ENCODE peak calls at places on chromosomes 6 and 20, in five cellular contexts. S is hepatocyte, G is fibroblast of mammary gland, V is cardiac fibroblast, A is heart right ventricle. W is an unnamed sample.

GRCh38 chr20:55684578-55684977 is 320.7 kb downstream of the CBLN4 start:
- DNase-seq in S (no peak), G (no peak), V (no peak), A (no peak), W (no peak)

GRCh38 chr20:38286586-38287502 is 17.1 kb upstream of the BPI start:
- DNase-seq in S (no peak), G (no peak), V (no peak), A (peak), W (peak)

GRCh38 chr20:11094196-11094595 is 420.4 kb upstream of the JAG1 start:
- DNase-seq in S (no peak), G (no peak), V (no peak), A (no peak), W (no peak)

GRCh38 chr6:149334682-149335160 is 17.2 kb downstream of the TAB2 start:
- DNase-seq in S (peak), G (peak), V (peak), A (no peak), W (peak)

GRCh38 chr6:31952140-31952805 is 6.4 kb downstream of the CFB start:
- DNase-seq in S (peak), G (peak), V (peak), A (peak), W (peak)

GRCh38 chr20:48899881-48900280 is 21.6 kb upstream of the ARFGEF2 start:
- DNase-seq in S (no peak), G (no peak), V (no peak), A (no peak), W (no peak)

GRCh38 chr20:56807118-56807517 is 178.0 kb downstream of the TFAP2C start:
- DNase-seq in S (no peak), G (no peak), V (no peak), A (no peak), W (no peak)

GRCh38 chr6:79463721-79464120 is 73.5 kb downstream of the LCA5 start:
- DNase-seq in S (peak), G (no peak), V (no peak), A (no peak), W (no peak)

GRCh38 chr6:119346450-119346849 is 3.1 kb downstream of the MAN1A1 start:
- DNase-seq in S (no peak), G (no peak), V (no peak), A (no peak), W (no peak)

GRCh38 chr6:31907158-31907813 is 5.4 kb upstream of the ZBTB12 start:
- DNase-seq in S (no peak), G (peak), V (peak), A (no peak), W (peak)

GRCh38 chr6:13742961-13743735 is 31.5 kb upstream of the RANBP9 start:
- DNase-seq in S (no peak), G (no peak), V (no peak), A (no peak), W (no peak)

GRCh38 chr6:144854654-144855053 is 569.5 kb downstream of the UTRN start:
- DNase-seq in S (no peak), G (no peak), V (no peak), A (no peak), W (no peak)

GRCh38 chr20:63574829-63575720 is 1.0 kb upstream of the HELZ2 start:
- DNase-seq in S (no peak), G (peak), V (peak), A (no peak), W (no peak)

GRCh38 chr6:169890049-169890448 is 138.6 kb downstream of the ERMARD start:
- DNase-seq in S (peak), G (no peak), V (no peak), A (no peak), W (no peak)

GRCh38 chr6:168179702-168180382 is 100.8 kb upstream of the FRMD1 start:
- DNase-seq in S (no peak), G (no peak), V (no peak), A (no peak), W (no peak)

GRCh38 chr6:133184798-133185380 is 56.3 kb upstream of the EYA4 start:
- DNase-seq in S (peak), G (peak), V (peak), A (no peak), W (peak)

GRCh38 chr6:100300221-100300736 is 164.4 kb downstream of the SIM1 start:
- DNase-seq in S (peak), G (peak), V (peak), A (no peak), W (peak)

GRCh38 chr6:169141706-169142705 is 111.6 kb downstream of the THBS2 start:
- DNase-seq in S (no peak), G (peak), V (peak), A (peak), W (no peak)

GRCh38 chr6:68572525-68572924 is 62.6 kb upstream of the ADGRB3 start:
- DNase-seq in S (peak), G (peak), V (peak), A (no peak), W (peak)

GRCh38 chr6:108175176-108175591 is 9.4 kb downstream of the NR2E1 start:
- DNase-seq in S (no peak), G (no peak), V (no peak), A (no peak), W (no peak)

GRCh38 chr6:67885081-67886033 is 749.7 kb upstream of the ADGRB3 start:
- DNase-seq in S (no peak), G (no peak), V (no peak), A (no peak), W (no peak)

GRCh38 chr20:30485331-30486102 is 771.9 kb upstream of the DEFB115 start:
- DNase-seq in S (no peak), G (no peak), V (no peak), A (no peak), W (no peak)

GRCh38 chr20:36606171-36607116 is 865 bp downstream of the RAB5IF start:
- DNase-seq in S (peak), G (peak), V (peak), A (no peak), W (no peak)

GRCh38 chr20:23606652-23607049 is 934 bp upstream of the CST9 start:
- DNase-seq in S (peak), G (peak), V (peak), A (peak), W (peak)

GRCh38 chr20:62282877-62283503 is 19.8 kb upstream of the ADRM1 start:
- DNase-seq in S (no peak), G (no peak), V (no peak), A (peak), W (no peak)

GRCh38 chr20:37453288-37453687 is 67.8 kb upstream of the NNAT start:
- DNase-seq in S (no peak), G (no peak), V (no peak), A (no peak), W (no peak)

GRCh38 chr6:137867685-137868509 is 838 bp downstream of the TNFAIP3 start:
- DNase-seq in S (no peak), G (no peak), V (peak), A (peak), W (no peak)

GRCh38 chr6:117352466-117353081 is 73.2 kb downstream of the ROS1 start:
- DNase-seq in S (peak), G (peak), V (peak), A (no peak), W (peak)

GRCh38 chr20:16178671-16179070 is 394.6 kb downstream of the KIF16B start:
- DNase-seq in S (no peak), G (no peak), V (no peak), A (no peak), W (no peak)

GRCh38 chr6:136611133-136611532 is 60.9 kb upstream of the MAP7 start:
- DNase-seq in S (no peak), G (no peak), V (no peak), A (no peak), W (no peak)

GRCh38 chr20:19937651-19938420 is 79.3 kb upstream of the NAA20 start:
- DNase-seq in S (no peak), G (no peak), V (no peak), A (no peak), W (no peak)

GRCh38 chr6:30685157-30685976 is 1.1 kb downstream of the PPP1R18 start:
- DNase-seq in S (no peak), G (peak), V (peak), A (peak), W (no peak)
- TF ChIP-seq CTCF in S (no peak), G (peak), V (peak), A (no peak), W (peak)

DNA sequence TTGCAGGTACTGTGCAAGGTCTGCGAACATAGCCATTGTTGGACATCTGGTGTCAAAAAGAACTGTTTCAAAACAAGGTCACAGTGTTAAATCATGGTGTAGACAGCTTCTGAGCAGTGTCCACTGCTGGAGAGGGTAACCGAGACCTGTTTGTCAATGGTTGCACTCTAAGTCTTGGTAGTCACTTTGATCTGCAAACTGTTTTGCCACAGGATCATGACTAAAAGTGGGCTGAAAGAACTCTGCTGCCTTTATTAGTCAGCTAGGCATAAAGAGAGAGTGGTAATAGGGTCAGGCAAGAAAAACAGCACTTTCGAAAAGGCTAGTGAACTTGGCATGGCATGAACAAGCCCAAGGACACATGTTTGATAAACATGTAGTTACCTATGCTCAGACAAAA is 552.3 kb upstream of the CITED2 start:
- DNase-seq in S (no peak), G (peak), V (peak), A (no peak), W (no peak)
- H3K4me3 ChIP-seq in S (no peak), G (no peak), V (no peak), A (no peak), W (no peak)

GRCh38 chr6:153424719-153425400 is 293.8 kb upstream of the RGS17 start:
- DNase-seq in S (no peak), G (peak), V (peak), A (no peak), W (peak)

GRCh38 chr6:153425536-153425935 is 294.5 kb upstream of the RGS17 start:
- DNase-seq in S (no peak), G (no peak), V (peak), A (no peak), W (no peak)
- TF ChIP-seq CTCF in S (no peak), G (no peak), V (no peak), A (no peak), W (no peak)

DNA sequence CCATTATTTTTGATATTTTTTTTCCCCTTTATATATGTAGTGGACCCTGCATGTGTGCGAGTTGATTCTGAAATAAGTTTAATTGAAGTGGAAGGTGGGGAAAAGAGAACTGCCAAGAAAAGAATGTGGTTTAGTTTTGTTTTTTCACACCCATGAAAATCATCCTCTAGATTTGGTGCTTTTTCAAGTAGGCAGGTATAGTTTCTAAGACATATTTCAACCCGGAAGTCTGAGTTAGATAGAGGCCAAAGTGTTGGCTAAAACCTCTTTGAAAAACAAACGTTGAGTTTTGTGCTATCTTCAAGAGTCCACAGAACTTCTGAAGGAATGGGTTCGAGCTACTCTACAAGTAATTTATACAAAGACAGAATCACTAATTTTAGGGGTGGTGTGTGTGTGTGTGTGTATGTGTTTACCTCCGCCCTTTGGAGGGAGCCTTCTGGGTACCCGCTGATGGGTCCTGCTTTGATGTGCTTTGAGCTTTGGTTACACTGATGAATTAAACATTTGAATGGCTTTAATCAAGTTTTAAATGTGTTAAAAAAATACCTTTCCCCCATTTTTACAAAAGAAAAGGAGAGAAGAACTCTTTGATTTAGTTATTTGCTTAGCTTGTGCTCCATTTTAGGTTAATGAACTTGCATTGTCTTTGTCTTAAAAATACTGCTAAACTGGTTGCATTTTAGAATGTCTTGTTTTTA is 2.5 kb downstream of the RREB1 start:
- DNase-seq in S (no peak), G (no peak), V (no peak), A (no peak), W (no peak)
- H3K4me3 ChIP-seq in S (peak), G (peak), V (peak), A (peak), W (peak)

GRCh38 chr6:50816947-50817637 is 1.6 kb upstream of the TFAP2B start:
- DNase-seq in S (no peak), G (no peak), V (no peak), A (no peak), W (no peak)

GRCh38 chr6:50816115-50816675 is 2.5 kb upstream of the TFAP2B start:
- DNase-seq in S (peak), G (peak), V (peak), A (peak), W (peak)

GRCh38 chr6:50818673-50819072 is at the start of gene TFAP2B:
- DNase-seq in S (no peak), G (no peak), V (no peak), A (no peak), W (no peak)

GRCh38 chr6:50817638-50817950 is 1.1 kb upstream of the TFAP2B start:
- DNase-seq in S (no peak), G (no peak), V (no peak), A (no peak), W (no peak)

GRCh38 chr6:50815436-50816114 is 3.1 kb upstream of the TFAP2B start:
- DNase-seq in S (peak), G (peak), V (peak), A (no peak), W (no peak)
- TF ChIP-seq CTCF in S (peak), G (peak), V (peak), A (no peak), W (peak)

GRCh38 chr6:71408966-71409723 is 120.5 kb downstream of the OGFRL1 start:
- DNase-seq in S (no peak), G (peak), V (no peak), A (no peak), W (no peak)

GRCh38 chr6:71405416-71405815 is 116.8 kb downstream of the OGFRL1 start:
- DNase-seq in S (no peak), G (no peak), V (no peak), A (no peak), W (no peak)

GRCh38 chr6:71404145-71404966 is 115.7 kb downstream of the OGFRL1 start:
- DNase-seq in S (no peak), G (peak), V (peak), A (no peak), W (peak)

GRCh38 chr6:71404967-71405278 is 116.3 kb downstream of the OGFRL1 start:
- DNase-seq in S (no peak), G (no peak), V (no peak), A (no peak), W (no peak)

DNA sequence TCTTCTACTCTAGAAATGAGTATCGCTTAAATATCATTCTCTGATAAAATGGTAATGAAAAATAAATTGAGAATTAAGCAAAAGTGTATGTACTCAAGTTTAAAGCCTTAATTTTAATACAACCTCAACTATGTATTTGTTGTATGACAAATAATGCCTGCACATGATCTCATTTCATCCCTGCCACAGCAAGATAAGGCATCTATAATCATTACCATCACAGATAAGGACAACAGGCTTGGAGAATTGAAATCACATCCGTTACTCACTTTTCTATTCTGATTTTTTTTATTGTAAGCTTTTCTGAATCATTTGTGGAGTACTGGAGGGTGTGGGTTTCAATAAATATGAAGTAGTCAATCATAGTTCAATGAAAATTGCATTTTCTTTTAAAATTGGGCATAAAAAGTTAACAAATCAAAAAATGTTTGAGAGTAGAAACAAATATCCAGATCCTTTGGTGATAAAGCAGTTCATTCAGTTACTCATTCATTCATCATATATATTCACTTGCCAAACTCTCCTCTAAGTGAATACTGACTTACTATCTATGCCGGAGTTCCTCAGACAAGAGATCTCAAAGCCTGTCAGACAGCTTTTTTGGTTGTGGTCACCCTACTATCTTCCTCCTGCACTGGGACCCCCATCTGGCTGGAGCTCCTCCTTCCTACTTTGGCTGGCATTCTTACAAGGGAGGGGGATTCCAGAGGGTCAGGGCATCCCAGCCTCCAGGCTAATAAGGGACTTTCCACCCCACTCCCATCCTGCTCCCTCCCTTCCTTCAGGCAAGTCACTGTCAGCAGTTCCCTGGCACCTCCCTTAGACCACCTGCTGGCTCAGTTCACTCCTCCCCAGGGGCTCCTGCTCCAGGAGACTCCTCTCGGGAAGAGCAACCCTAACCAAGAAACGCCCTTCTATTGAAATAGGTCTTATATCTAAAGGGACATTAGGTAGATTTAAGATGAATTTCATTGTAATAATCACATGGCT is 118.6 kb downstream of the OGFRL1 start:
- DNase-seq in S (no peak), G (no peak), V (no peak), A (no peak), W (no peak)
- H3K4me3 ChIP-seq in S (no peak), G (no peak), V (no peak), A (no peak), W (no peak)

DNA sequence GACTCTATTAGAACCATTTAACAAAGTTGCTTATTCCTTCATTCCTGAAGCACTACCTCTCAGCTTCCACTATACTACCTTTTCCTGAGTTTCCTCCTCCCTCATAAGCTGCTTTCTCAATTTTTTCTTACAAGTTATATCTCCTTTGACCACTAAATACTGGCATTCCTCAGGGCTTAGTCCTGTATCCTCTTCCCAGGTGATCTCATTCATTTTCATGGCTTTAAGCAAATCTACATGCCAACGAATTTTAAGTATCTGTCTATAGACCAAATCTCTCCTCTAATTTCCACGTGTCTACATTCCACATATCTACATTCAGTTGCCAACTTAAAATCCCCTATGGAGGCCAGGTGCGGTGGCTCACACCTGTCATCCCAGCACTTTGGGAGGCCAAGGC is 134.7 kb downstream of the BTBD9 start:
- DNase-seq in S (no peak), G (no peak), V (no peak), A (no peak), W (no peak)
- TF ChIP-seq CTCF in S (no peak), G (no peak), V (no peak), A (no peak), W (no peak)

GRCh38 chr6:75750925-75751324 is 1.9 kb downstream of the MYO6 start:
- DNase-seq in S (no peak), G (no peak), V (no peak), A (no peak), W (no peak)
- H3K4me3 ChIP-seq in S (peak), G (no peak), V (no peak), A (no peak), W (peak)

DNA sequence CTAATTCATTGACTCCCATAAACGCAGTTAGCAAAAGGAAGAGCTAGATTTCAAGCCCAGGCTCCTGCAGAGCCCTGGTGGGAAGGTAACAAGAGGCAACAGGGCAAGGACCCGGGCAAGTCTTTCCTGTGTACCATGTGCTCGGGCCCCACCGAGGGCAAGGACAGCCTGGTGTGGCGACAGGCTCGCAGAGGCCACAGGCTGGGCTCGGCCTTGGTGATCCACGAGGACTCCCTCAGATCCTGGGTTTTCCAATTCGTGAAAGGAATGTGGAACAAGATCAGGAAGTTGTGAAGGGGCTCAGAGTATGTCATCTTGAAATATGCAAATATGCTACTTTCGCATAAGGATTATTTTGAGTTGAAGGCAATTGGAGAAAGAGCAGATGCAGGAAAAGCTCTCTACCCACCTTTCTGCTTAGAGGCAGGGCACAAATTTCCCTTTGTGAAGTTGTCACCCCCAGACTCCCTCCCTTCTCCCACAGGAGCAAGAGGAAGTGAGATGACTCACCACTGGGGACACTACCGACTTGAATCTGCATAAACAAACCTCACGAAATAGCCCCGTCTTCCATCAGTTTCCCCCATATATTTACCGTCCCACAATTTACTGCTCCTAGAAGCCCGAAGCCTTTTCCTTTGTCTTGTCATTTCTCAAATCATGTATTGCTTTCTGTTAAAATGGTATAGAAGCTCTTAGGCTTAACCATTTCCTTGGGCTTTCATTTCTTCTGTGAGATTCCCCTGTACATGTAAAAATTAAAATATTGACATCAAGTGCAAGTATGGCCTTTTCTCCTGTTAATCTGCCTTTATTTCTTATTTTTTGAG is 79.0 kb downstream of the PSMG4 start:
- DNase-seq in S (peak), G (no peak), V (peak), A (no peak), W (no peak)
- TF ChIP-seq CTCF in S (no peak), G (no peak), V (no peak), A (no peak), W (no peak)